ENCODE peak calls at places on chromosome 5, in eight cellular contexts. T, K, L, Q, Z, P, H and A are unnamed samples.

GRCh38 chr5:107372723-107373487 is 297.8 kb downstream of the EFNA5 start:
- DNase-seq in T (no peak), K (no peak), L (no peak), Q (no peak), Z (peak; percentile 43), P (no peak), H (no peak), A (no peak)

GRCh38 chr5:147628054-147628895 is 118.4 kb upstream of the DPYSL3 start:
- DNase-seq in T (peak; percentile 69), K (peak; percentile 2), L (peak; percentile 64), Q (no peak), Z (peak; percentile 74), P (peak; percentile 31), H (no peak), A (peak; percentile 90)

GRCh38 chr5:10481241-10481932 is 39.7 kb downstream of the ROPN1L start:
- DNase-seq in T (no peak), K (no peak), L (no peak), Q (no peak), Z (no peak), P (no peak), H (no peak), A (no peak)

GRCh38 chr5:139848508-139849100 is 53.0 kb downstream of the PSD2 start:
- DNase-seq in T (no peak), K (no peak), L (no peak), Q (no peak), Z (no peak), P (peak; percentile 39), H (no peak), A (no peak)

GRCh38 chr5:174699131-174699530 is 25.3 kb upstream of the MSX2 start:
- DNase-seq in T (no peak), K (no peak), L (no peak), Q (no peak), Z (no peak), P (no peak), H (no peak), A (no peak)

GRCh38 chr5:66554884-66555283 is 41.3 kb upstream of the MAST4 start:
- DNase-seq in T (no peak), K (no peak), L (no peak), Q (no peak), Z (no peak), P (no peak), H (no peak), A (no peak)

GRCh38 chr5:89313804-89314588 is 431.0 kb upstream of the MEF2C start:
- DNase-seq in T (peak; percentile 76), K (peak; percentile 55), L (peak; percentile 41), Q (no peak), Z (peak; percentile 94), P (no peak), H (no peak), A (peak; percentile 21)

GRCh38 chr5:126265917-126266316 is 157.3 kb upstream of the GRAMD2B start:
- DNase-seq in T (peak; percentile 18), K (no peak), L (no peak), Q (no peak), Z (no peak), P (no peak), H (no peak), A (no peak)

GRCh38 chr5:150153957-150154617 is 1.6 kb downstream of the PDGFRB start:
- DNase-seq in T (no peak), K (no peak), L (no peak), Q (no peak), Z (peak; percentile 73), P (no peak), H (no peak), A (no peak)

GRCh38 chr5:175520321-175520720 is 42.0 kb downstream of the SFXN1 start:
- DNase-seq in T (no peak), K (no peak), L (no peak), Q (no peak), Z (no peak), P (no peak), H (no peak), A (no peak)

GRCh38 chr5:39947657-39948056 is 522.9 kb upstream of the DAB2 start:
- DNase-seq in T (peak; percentile 46), K (no peak), L (no peak), Q (no peak), Z (peak; percentile 53), P (no peak), H (no peak), A (peak; percentile 2)

GRCh38 chr5:22372376-22372775 is 480.8 kb downstream of the CDH12 start:
- DNase-seq in T (peak; percentile 68), K (no peak), L (no peak), Q (no peak), Z (peak; percentile 30), P (no peak), H (no peak), A (peak; percentile 75)

DNA sequence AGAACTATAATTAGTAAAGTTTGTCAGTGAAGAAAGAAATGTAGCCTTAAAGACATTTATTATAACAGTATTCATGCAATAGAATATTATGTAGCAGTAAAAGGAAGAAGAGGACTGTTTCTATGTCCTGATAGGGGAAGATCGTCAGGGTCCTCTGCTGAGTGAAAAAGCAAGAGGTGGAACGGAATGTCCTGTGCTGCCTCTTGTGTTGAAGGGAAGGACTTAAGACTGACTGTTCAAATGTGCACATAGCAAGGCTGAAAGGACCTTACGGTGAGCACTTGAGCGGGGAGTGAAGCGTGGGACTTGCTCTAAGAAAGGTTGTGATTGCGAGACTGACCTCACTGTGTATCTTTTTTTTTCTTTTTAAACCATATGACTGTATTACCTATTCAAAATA is 63.2 kb downstream of the SNX24 start:
- DNase-seq in T (no peak), K (no peak), L (no peak), Q (no peak), Z (no peak), P (no peak), H (no peak), A (no peak)
- TF ChIP-seq CTCF in T (peak; percentile 4), K (no peak), L (no peak), Q (no peak), Z (no peak), P (no peak), H (no peak), A (no peak)

DNA sequence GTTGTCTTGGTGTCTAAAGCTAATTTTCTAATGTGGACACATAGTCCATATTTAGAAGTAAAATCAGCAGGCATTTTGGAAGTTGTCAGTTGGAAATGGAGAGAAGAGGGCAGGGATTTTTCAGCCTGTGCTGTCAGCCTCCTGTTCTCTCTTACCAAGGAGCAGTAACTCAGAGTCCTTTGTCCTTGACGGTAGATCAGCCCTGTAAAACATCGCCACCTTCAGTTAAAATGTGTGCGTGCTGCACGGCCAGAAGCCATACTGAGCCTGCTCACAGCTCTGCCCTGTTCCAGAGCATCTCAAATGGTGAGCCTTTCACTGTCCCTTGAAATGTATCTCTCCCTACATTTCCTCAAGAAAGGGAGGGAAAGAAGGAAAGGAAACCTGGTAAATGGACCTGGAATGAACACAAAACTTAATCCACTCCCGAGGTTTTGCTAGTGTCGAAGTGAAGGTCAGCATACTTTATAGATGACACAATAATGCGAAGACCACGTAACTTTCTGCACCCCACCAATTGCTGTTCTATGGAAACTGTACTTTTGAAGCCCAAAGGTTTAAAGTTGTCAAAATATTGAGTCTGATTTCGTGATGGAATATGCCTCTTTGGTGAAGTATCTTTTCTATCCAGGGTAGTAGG is 103.6 kb downstream of the SNCAIP start:
- DNase-seq in T (peak; percentile 71), K (peak; percentile 13), L (peak; percentile 38), Q (peak; percentile 65), Z (peak; percentile 72), P (peak; percentile 49), H (no peak), A (peak; percentile 86)
- TF ChIP-seq CTCF in T (peak; percentile 81), K (peak; percentile 78), L (peak; percentile 65), Q (peak; percentile 27), Z (peak; percentile 84), P (peak; percentile 59), H (peak; percentile 36), A (peak; percentile 87)

GRCh38 chr5:120529386-120529785 is 65.3 kb downstream of the PRR16 start:
- DNase-seq in T (no peak), K (no peak), L (no peak), Q (no peak), Z (no peak), P (no peak), H (no peak), A (no peak)

GRCh38 chr5:120533581-120533980 is 69.5 kb downstream of the PRR16 start:
- DNase-seq in T (no peak), K (no peak), L (no peak), Q (no peak), Z (no peak), P (no peak), H (no peak), A (peak; percentile 17)

GRCh38 chr5:120535900-120536299 is 71.8 kb downstream of the PRR16 start:
- DNase-seq in T (no peak), K (no peak), L (no peak), Q (no peak), Z (no peak), P (no peak), H (no peak), A (no peak)

GRCh38 chr5:120531215-120531614 is 67.1 kb downstream of the PRR16 start:
- DNase-seq in T (no peak), K (no peak), L (no peak), Q (no peak), Z (no peak), P (peak; percentile 24), H (no peak), A (no peak)

DNA sequence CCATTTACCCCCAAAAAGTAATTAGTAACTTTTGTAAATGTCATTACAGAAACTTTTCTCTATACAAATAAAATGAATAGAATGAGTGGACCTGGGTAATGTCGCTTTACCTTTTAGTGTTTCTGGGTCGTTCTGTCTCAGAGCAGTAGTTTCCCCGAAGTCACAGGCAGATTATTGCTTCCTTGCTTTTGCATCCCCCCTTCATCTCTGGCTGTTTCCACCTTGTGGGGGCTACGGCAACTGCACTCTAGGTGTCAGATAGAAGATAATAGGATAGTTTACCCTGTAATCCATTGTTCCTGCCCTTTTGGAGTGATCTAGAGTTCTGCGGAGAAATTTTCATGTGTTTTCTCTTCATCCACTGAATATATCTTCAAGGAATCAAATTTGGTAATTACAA is 68.7 kb downstream of the PRR16 start:
- DNase-seq in T (no peak), K (no peak), L (peak; percentile 3), Q (no peak), Z (no peak), P (no peak), H (no peak), A (no peak)
- TF ChIP-seq CTCF in T (peak; percentile 6), K (no peak), L (peak; percentile 49), Q (no peak), Z (peak; percentile 45), P (no peak), H (no peak), A (no peak)

DNA sequence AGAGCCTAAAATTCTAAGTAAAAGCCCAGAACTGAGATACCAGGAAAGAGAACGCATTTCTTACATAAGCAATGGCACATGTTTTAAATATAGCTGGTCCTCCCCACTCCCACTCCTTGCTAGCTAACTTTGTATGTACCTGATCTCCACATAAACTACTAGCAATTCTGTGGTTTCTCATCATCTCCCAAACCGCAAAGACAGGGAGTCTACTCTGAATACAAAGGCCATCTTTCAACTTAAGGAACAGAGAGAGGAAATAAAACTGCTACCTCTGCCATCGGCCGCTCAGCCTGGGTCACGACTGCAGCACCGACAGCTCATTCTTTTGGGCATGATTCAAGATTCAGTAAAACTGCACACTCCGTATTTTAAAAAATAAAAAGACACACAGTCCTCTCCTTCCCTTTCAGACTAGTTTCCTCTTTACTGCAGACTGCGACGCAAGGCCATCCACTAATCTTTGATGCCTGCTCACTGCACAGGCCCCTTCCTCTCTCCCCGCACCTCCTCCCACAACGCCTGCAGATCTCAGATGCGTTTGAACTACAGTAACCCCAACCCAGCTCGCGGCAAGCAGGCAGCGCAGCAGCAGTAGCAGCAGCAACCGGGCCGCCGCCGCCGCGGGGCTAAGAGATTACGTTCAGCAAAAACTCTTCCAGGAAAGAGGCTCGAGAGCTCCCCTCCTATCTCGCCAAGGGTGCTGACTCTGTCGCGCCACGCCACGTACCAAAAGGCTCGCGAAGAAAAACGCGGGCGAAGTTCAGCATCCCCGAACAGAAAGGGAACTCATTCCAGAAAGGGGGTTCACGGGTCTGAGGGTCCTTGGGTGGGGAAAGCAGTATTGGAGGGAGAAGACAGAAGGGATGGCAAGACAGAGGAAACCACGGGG is 1.5 kb downstream of the RNF145 start:
- DNase-seq in T (peak; percentile 70), K (peak; percentile 28), L (peak; percentile 33), Q (peak; percentile 87), Z (peak; percentile 87), P (peak; percentile 92), H (peak; percentile 46), A (peak; percentile 82)
- TF ChIP-seq CTCF in T (no peak), K (no peak), L (no peak), Q (no peak), Z (no peak), P (no peak), H (no peak), A (no peak)